ENCODE peak calls at places on chromosomes 7 and 10, in six cellular contexts. L, A, H, Y, P and R are unnamed samples.

GRCh38 chr10:47248436-47249090 is 51.4 kb upstream of the GDF10 start:
- DNase-seq in A (no peak), H (no peak), L (no peak), P (no peak), Y (no peak), R (no peak)

GRCh38 chr7:30281791-30282190 is 2.6 kb upstream of the ZNRF2 start:
- DNase-seq in A (no peak), Y (no peak), P (no peak), L (no peak), H (no peak), R (no peak)

GRCh38 chr10:94439275-94439861 is 37.0 kb downstream of the TBC1D12 start:
- DNase-seq in P (no peak), H (no peak), L (no peak), Y (no peak), A (no peak), R (no peak)

GRCh38 chr7:70506463-70506862 is 625.5 kb upstream of the GALNT17 start:
- DNase-seq in A (no peak), H (peak), L (no peak), Y (no peak), P (no peak), R (no peak)

GRCh38 chr7:137696376-137696775 is 150.4 kb downstream of the DGKI start:
- DNase-seq in P (no peak), A (no peak), H (no peak), Y (no peak), L (no peak), R (no peak)

GRCh38 chr7:4792537-4793126 is 17.2 kb downstream of the AP5Z1 start:
- DNase-seq in L (no peak), A (no peak), Y (peak), P (no peak), H (no peak), R (no peak)

GRCh38 chr10:132743925-132744490 is 41.9 kb downstream of the NKX6-2 start:
- DNase-seq in A (no peak), Y (no peak), L (no peak), P (no peak), H (no peak), R (no peak)

GRCh38 chr10:78162867-78163266 is 129.2 kb downstream of the RPS24 start:
- DNase-seq in H (no peak), P (no peak), Y (no peak), L (no peak), A (no peak), R (no peak)

GRCh38 chr7:127251458-127252379 is 1.0 kb downstream of the GRM8 start:
- DNase-seq in L (peak), A (no peak), P (no peak), H (no peak), Y (peak), R (peak)

GRCh38 chr7:8065356-8065813 is 96.8 kb downstream of the GLCCI1 start:
- DNase-seq in L (no peak), A (no peak), Y (no peak), P (no peak), H (no peak), R (no peak)